ENCODE peak calls at places on chromosomes 2 and 18, in four cellular contexts. C, V, R and O are unnamed samples.

GRCh38 chr2:127610561-127610960 is 35.4 kb upstream of the GPR17 start:
- DNase-seq in R (no peak), V (no peak), C (no peak), O (no peak)

GRCh38 chr2:54524236-54524991 is 68.3 kb downstream of the SPTBN1 start:
- DNase-seq in R (no peak), C (peak), V (peak), O (peak)

GRCh38 chr2:55914786-55915185 is 8.8 kb downstream of the EFEMP1 start:
- DNase-seq in C (no peak), V (no peak), R (no peak), O (no peak)

GRCh38 chr2:43462866-43463641 is 132.8 kb downstream of the THADA start:
- DNase-seq in R (no peak), C (no peak), V (no peak), O (no peak)

GRCh38 chr2:118050386-118050785 is 36.5 kb upstream of the CCDC93 start:
- DNase-seq in C (no peak), V (no peak), R (no peak), O (no peak)

GRCh38 chr2:44009136-44009744 is 13.5 kb upstream of the LRPPRC start:
- DNase-seq in V (no peak), R (no peak), C (no peak), O (no peak)

GRCh38 chr2:96449637-96450036 is 55.5 kb downstream of the NEURL3 start:
- DNase-seq in V (no peak), R (no peak), C (no peak), O (no peak)

GRCh38 chr18:58314284-58314683 is 270.3 kb downstream of the NEDD4L start:
- DNase-seq in R (no peak), C (peak), V (peak), O (no peak)

GRCh38 chr2:223513771-223514455 is 88.2 kb downstream of the SCG2 start:
- DNase-seq in V (peak), C (no peak), R (no peak), O (no peak)

GRCh38 chr2:29206941-29207340 is 91.7 kb downstream of the CLIP4 start:
- DNase-seq in R (no peak), V (no peak), C (no peak), O (no peak)

GRCh38 chr18:74819433-74820059 is 221.9 kb downstream of the ZNF407 start:
- DNase-seq in V (no peak), R (no peak), C (no peak), O (peak)

GRCh38 chr2:888906-889566 is 61.6 kb upstream of the SNTG2 start:
- DNase-seq in R (no peak), C (no peak), V (no peak), O (no peak)

GRCh38 chr18:62937065-62937464 is 221.7 kb downstream of the PHLPP1 start:
- DNase-seq in V (no peak), R (no peak), C (no peak), O (no peak)

GRCh38 chr2:231714639-231715498 is 6.5 kb downstream of the PTMA start:
- DNase-seq in R (peak), V (peak), C (no peak), O (peak)

GRCh38 chr18:46719388-46719787 is 37.5 kb downstream of the ST8SIA5 start:
- DNase-seq in C (no peak), R (no peak), V (no peak), O (no peak)

GRCh38 chr2:120336749-120337148 is 9.2 kb upstream of the INHBB start:
- DNase-seq in C (no peak), R (no peak), V (no peak), O (no peak)

GRCh38 chr2:21047161-21048009 is 3.5 kb upstream of the APOB start:
- DNase-seq in R (no peak), C (no peak), V (no peak), O (no peak)

GRCh38 chr2:158967114-158967730 is 1.2 kb upstream of the TANC1 start:
- DNase-seq in V (no peak), R (no peak), C (no peak), O (no peak)

GRCh38 chr18:12334280-12335262 is 26.5 kb downstream of the TUBB6 start:
- DNase-seq in R (no peak), C (no peak), V (no peak), O (no peak)

GRCh38 chr18:11672846-11673454 is 16.1 kb upstream of the GNAL start:
- DNase-seq in V (no peak), C (no peak), R (no peak), O (no peak)

GRCh38 chr2:223363085-223363484 is 239.1 kb downstream of the SCG2 start:
- DNase-seq in V (no peak), R (no peak), C (no peak), O (no peak)

GRCh38 chr2:237561221-237561620 is 5.2 kb upstream of the PRLH start:
- DNase-seq in V (no peak), C (no peak), R (no peak), O (no peak)

GRCh38 chr2:10597956-10598355 is 91.8 kb downstream of the NOL10 start:
- DNase-seq in V (peak), C (no peak), R (no peak), O (no peak)
- TF ChIP-seq CTCF in V (no peak), C (no peak), R (no peak), O (no peak)

DNA sequence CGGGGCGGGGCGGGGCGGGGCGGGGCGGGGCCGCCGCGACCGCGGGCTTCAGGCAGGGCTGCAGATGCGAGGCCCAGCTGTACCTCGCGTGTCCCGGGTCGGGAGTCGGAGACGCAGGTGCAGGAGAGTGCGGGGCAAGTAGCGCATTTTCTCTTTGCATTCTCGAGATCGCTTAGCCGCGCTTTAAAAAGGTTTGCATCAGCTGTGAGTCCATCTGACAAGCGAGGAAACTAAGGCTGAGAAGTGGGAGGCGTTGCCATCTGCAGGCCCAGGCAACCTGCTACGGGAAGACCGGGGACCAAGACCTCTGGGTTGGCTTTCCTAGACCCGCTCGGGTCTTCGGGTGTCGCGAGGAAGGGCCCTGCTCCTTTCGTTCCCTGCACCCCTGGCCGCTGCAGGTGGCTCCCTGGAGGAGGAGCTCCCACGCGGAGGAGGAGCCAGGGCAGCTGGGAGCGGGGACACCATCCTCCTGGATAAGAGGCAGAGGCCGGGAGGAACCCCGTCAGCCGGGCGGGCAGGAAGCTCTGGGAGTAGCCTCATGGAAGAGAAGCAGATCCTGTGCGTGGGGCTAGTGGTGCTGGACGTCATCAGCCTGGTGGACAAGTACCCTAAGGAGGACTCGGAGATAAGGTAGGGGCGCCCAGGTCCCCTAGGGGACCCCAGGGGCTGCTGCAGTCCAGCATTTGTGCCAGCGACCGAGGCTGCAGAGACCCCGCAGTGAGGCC is at the start of gene KHK:
- DNase-seq in R (no peak), V (no peak), C (no peak), O (no peak)
- TF ChIP-seq CTCF in R (no peak), V (no peak), C (no peak), O (peak)

GRCh38 chr18:31042068-31042390 is 513 bp downstream of the DSC3 start:
- DNase-seq in R (no peak), V (no peak), C (no peak), O (no peak)

GRCh38 chr18:31042391-31043181 is at the start of gene DSC3:
- DNase-seq in C (no peak), R (no peak), V (peak), O (no peak)

GRCh38 chr18:31041346-31042067 is 1.0 kb downstream of the DSC3 start:
- DNase-seq in C (no peak), V (peak), R (no peak), O (no peak)

GRCh38 chr18:31040982-31041345 is 1.6 kb downstream of the DSC3 start:
- DNase-seq in C (no peak), V (peak), R (no peak), O (no peak)

GRCh38 chr18:31039426-31039825 is 3.1 kb downstream of the DSC3 start:
- DNase-seq in C (no peak), R (no peak), V (peak), O (no peak)
- TF ChIP-seq CTCF in C (no peak), R (no peak), V (no peak), O (no peak)

GRCh38 chr2:142603761-142604160 is 273.7 kb upstream of the KYNU start:
- DNase-seq in C (no peak), V (no peak), R (no peak), O (no peak)
- TF ChIP-seq CTCF in C (no peak), V (peak), R (no peak), O (no peak)